ENCODE peak calls at places on chromosome 11, in four cellular contexts. One of them, this sample, is unnamed.

GRCh38 chr11:134587345-134587744 is 175.3 kb upstream of the B3GAT1 start:
- DNase-seq in gastrocnemius medialis: no peak
- DNase-seq in BJ: no peak
- DNase-seq in pancreas: no peak
- DNase-seq in this sample: no peak

GRCh38 chr11:20770421-20770935 is 101.1 kb downstream of the NELL1 start:
- DNase-seq in gastrocnemius medialis: no peak
- DNase-seq in BJ: no peak
- DNase-seq in pancreas: no peak
- DNase-seq in this sample: no peak

GRCh38 chr11:67664213-67664585 is 10.2 kb downstream of the ALDH3B2 start:
- DNase-seq in gastrocnemius medialis: no peak
- DNase-seq in BJ: no peak
- DNase-seq in pancreas: no peak
- DNase-seq in this sample: no peak

GRCh38 chr11:10322830-10323792 is 18.2 kb downstream of the ADM start:
- DNase-seq in gastrocnemius medialis: peak; percentile 49
- DNase-seq in BJ: peak; percentile 69
- DNase-seq in pancreas: peak; percentile 63
- DNase-seq in this sample: peak; percentile 53

GRCh38 chr11:75031224-75031753 is 42.6 kb downstream of the NEU3 start:
- DNase-seq in gastrocnemius medialis: no peak
- DNase-seq in BJ: peak; percentile 23
- DNase-seq in pancreas: no peak
- DNase-seq in this sample: no peak

GRCh38 chr11:104830080-104830479 is 68.2 kb downstream of the CASP12 start:
- DNase-seq in gastrocnemius medialis: no peak
- DNase-seq in BJ: peak; percentile 13
- DNase-seq in pancreas: no peak
- DNase-seq in this sample: no peak

GRCh38 chr11:113313601-113314000 is 782 bp upstream of the TTC12 start:
- DNase-seq in gastrocnemius medialis: no peak
- DNase-seq in BJ: no peak
- DNase-seq in pancreas: no peak
- DNase-seq in this sample: no peak

GRCh38 chr11:119417726-119418540 is 5.0 kb downstream of the THY1 start:
- DNase-seq in gastrocnemius medialis: no peak
- DNase-seq in BJ: peak; percentile 87
- DNase-seq in pancreas: no peak
- DNase-seq in this sample: no peak

GRCh38 chr11:69655479-69656394 is 14.8 kb downstream of the CCND1 start:
- DNase-seq in gastrocnemius medialis: peak; percentile 8
- DNase-seq in BJ: no peak
- DNase-seq in pancreas: no peak
- DNase-seq in this sample: no peak

GRCh38 chr11:108135845-108136599 is 14.7 kb downstream of the ACAT1 start:
- DNase-seq in gastrocnemius medialis: no peak
- DNase-seq in BJ: no peak
- DNase-seq in pancreas: no peak
- DNase-seq in this sample: no peak

GRCh38 chr11:94731921-94732601 is 36.1 kb upstream of the AMOTL1 start:
- DNase-seq in gastrocnemius medialis: peak; percentile 30
- DNase-seq in BJ: peak; percentile 75
- DNase-seq in pancreas: no peak
- DNase-seq in this sample: peak; percentile 17

GRCh38 chr11:6932150-6932549 is 5.9 kb downstream of the ZNF215 start:
- DNase-seq in gastrocnemius medialis: no peak
- DNase-seq in BJ: no peak
- DNase-seq in pancreas: no peak
- DNase-seq in this sample: no peak

GRCh38 chr11:112004389-112004788 is 20.8 kb upstream of the DLAT start:
- DNase-seq in gastrocnemius medialis: no peak
- DNase-seq in BJ: no peak
- DNase-seq in pancreas: no peak
- DNase-seq in this sample: no peak

GRCh38 chr11:114200351-114200750 is 95.8 kb upstream of the NNMT start:
- DNase-seq in gastrocnemius medialis: no peak
- DNase-seq in BJ: no peak
- DNase-seq in pancreas: no peak
- DNase-seq in this sample: no peak

GRCh38 chr11:1840780-1841480 is 2.1 kb downstream of the TNNI2 start:
- DNase-seq in gastrocnemius medialis: peak; percentile 21
- DNase-seq in BJ: no peak
- DNase-seq in pancreas: peak; percentile 51
- DNase-seq in this sample: peak; percentile 57

GRCh38 chr11:1382429-1382828 is 7.3 kb upstream of the BRSK2 start:
- DNase-seq in gastrocnemius medialis: no peak
- DNase-seq in BJ: no peak
- DNase-seq in pancreas: peak; percentile 48
- DNase-seq in this sample: peak; percentile 12

GRCh38 chr11:107708787-107709186 is 3.1 kb downstream of the SLN start:
- DNase-seq in gastrocnemius medialis: peak; percentile 71
- DNase-seq in BJ: no peak
- DNase-seq in pancreas: no peak
- DNase-seq in this sample: no peak

GRCh38 chr11:116517077-116517476 is 255.7 kb downstream of the BUD13 start:
- DNase-seq in gastrocnemius medialis: no peak
- DNase-seq in BJ: no peak
- DNase-seq in pancreas: no peak
- DNase-seq in this sample: no peak

GRCh38 chr11:9077164-9077563 is 14.2 kb downstream of the SCUBE2 start:
- DNase-seq in gastrocnemius medialis: no peak
- DNase-seq in BJ: no peak
- DNase-seq in pancreas: no peak
- DNase-seq in this sample: no peak

GRCh38 chr11:17013548-17014320 is 480 bp downstream of the PLEKHA7 start:
- DNase-seq in gastrocnemius medialis: no peak
- DNase-seq in BJ: no peak
- DNase-seq in pancreas: peak; percentile 68
- DNase-seq in this sample: peak; percentile 23

GRCh38 chr11:2927851-2928604 is 1.2 kb downstream of the PHLDA2 start:
- DNase-seq in gastrocnemius medialis: no peak
- DNase-seq in BJ: no peak
- DNase-seq in pancreas: peak; percentile 25
- DNase-seq in this sample: peak; percentile 18

DNA sequence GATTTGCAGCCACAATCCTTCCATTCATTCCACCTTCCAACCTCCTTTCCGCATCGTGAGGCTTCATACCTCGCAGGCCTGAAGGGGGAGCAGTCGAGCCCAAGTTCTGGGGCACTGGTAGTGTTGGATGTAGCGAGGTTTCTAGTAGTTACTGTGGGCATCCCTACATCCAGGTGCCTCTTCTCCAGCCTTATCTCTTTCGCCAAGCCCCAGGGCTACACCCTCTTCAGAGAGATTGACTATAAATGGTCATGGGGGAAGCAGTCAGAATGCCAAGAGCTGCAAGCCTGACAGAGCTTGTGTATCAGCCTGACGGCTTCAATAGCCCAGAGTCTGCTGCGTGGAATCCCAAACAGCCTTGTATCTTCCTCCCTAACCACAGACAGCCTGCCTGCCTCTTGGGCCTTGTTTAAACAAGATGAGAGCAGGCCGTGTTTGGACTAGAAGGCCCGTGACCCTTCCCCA is 28.9 kb downstream of the CLMP start:
- DNase-seq in gastrocnemius medialis: no peak
- DNase-seq in BJ: no peak
- DNase-seq in pancreas: no peak
- DNase-seq in this sample: no peak
- TF ChIP-seq CTCF in gastrocnemius medialis: no peak
- TF ChIP-seq CTCF in BJ: peak; percentile 66
- TF ChIP-seq CTCF in pancreas: peak; percentile 8
- TF ChIP-seq CTCF in this sample: no peak

GRCh38 chr11:125264091-125265022 is 99.8 kb downstream of the PKNOX2 start:
- DNase-seq in gastrocnemius medialis: no peak
- DNase-seq in BJ: no peak
- DNase-seq in pancreas: no peak
- DNase-seq in this sample: no peak
- TF ChIP-seq CTCF in gastrocnemius medialis: no peak
- TF ChIP-seq CTCF in BJ: no peak
- TF ChIP-seq CTCF in pancreas: no peak
- TF ChIP-seq CTCF in this sample: no peak

GRCh38 chr11:62678433-62678769 is 472 bp downstream of the UBXN1 start:
- DNase-seq in gastrocnemius medialis: no peak
- DNase-seq in BJ: no peak
- DNase-seq in pancreas: no peak
- DNase-seq in this sample: no peak

GRCh38 chr11:62678770-62679696 is at the start of gene UBXN1:
- DNase-seq in gastrocnemius medialis: peak; percentile 92
- DNase-seq in BJ: no peak
- DNase-seq in pancreas: peak; percentile 79
- DNase-seq in this sample: peak; percentile 94

GRCh38 chr11:62677160-62677559 is 1.7 kb downstream of the UBXN1 start:
- DNase-seq in gastrocnemius medialis: no peak
- DNase-seq in BJ: no peak
- DNase-seq in pancreas: no peak
- DNase-seq in this sample: no peak

GRCh38 chr11:62677709-62678108 is 1.2 kb downstream of the UBXN1 start:
- DNase-seq in gastrocnemius medialis: no peak
- DNase-seq in BJ: no peak
- DNase-seq in pancreas: no peak
- DNase-seq in this sample: no peak

GRCh38 chr11:62676698-62677097 is 2.2 kb downstream of the UBXN1 start:
- DNase-seq in gastrocnemius medialis: peak; percentile 38
- DNase-seq in BJ: no peak
- DNase-seq in pancreas: no peak
- DNase-seq in this sample: no peak
- TF ChIP-seq CTCF in gastrocnemius medialis: no peak
- TF ChIP-seq CTCF in BJ: no peak
- TF ChIP-seq CTCF in pancreas: no peak
- TF ChIP-seq CTCF in this sample: no peak

DNA sequence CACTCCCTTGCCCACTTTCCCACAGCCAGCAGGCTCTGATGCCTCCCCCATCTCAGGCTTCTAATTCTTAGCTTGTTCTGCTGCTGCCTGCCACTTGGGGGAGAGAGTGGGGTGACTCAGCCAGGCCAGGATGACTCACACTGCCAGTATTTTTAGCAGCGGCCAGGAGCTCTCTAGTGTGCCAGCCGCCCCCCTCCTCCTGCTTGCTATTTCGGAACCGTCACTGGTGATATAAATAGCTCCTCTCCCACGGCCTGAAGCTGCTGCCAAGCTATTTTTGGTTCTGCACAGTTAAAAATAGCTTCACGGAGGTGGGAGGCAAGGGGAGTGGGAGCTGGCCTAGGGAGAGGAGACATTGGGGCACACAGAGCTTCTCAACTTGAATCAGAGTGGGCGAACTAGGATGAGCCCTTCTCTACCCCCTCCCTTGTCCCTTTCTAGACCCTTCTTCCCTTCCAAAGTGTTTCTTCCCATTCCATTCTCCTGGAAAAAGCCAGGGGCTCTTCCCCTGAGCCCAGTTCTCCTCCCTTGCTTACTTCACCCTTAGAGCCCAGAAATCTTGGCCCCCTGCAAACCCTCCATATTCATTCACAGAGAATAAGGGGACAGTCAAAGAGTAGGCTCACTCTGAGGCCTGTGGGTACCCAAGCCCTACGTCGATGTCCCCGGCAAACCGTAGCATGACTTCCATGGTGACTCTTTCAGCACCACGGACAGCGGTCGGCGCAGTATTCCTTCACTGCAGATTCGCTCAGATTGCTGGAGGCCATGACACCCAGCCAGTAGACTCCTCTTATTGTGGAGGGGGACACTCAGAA is 2.5 kb upstream of the NPAS4 start:
- DNase-seq in gastrocnemius medialis: peak; percentile 95
- DNase-seq in BJ: peak; percentile 87
- DNase-seq in pancreas: peak; percentile 49
- DNase-seq in this sample: peak; percentile 93
- TF ChIP-seq CTCF in gastrocnemius medialis: peak; percentile 51
- TF ChIP-seq CTCF in BJ: peak; percentile 71
- TF ChIP-seq CTCF in pancreas: no peak
- TF ChIP-seq CTCF in this sample: peak; percentile 41

DNA sequence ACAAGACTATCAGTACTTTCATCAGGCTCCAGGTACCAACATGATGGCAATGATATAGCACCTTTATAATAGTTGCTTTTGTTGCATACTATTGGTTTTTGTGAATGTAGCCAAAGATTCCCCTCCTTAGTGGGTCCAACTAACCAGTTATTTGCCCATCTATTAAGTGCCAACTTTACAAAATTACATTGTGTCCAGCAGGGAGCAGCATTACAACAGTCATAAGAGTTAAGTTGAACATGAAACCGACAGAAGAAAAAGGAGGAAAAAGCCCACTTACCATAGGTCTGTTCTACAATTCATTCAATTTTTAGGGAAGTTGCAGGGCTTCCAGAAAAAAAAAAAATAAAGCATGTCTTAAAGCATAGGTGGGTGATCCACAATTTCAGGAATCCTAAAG is 21.6 kb downstream of the IMMP1L start:
- DNase-seq in gastrocnemius medialis: no peak
- DNase-seq in BJ: no peak
- DNase-seq in pancreas: no peak
- DNase-seq in this sample: no peak
- TF ChIP-seq CTCF in gastrocnemius medialis: no peak
- TF ChIP-seq CTCF in BJ: peak; percentile 46
- TF ChIP-seq CTCF in pancreas: peak; percentile 26
- TF ChIP-seq CTCF in this sample: peak; percentile 38

GRCh38 chr11:34633990-34634725 is 13.3 kb downstream of the EHF start:
- DNase-seq in gastrocnemius medialis: no peak
- DNase-seq in BJ: no peak
- DNase-seq in pancreas: no peak
- DNase-seq in this sample: no peak
- TF ChIP-seq CTCF in gastrocnemius medialis: no peak
- TF ChIP-seq CTCF in BJ: no peak
- TF ChIP-seq CTCF in pancreas: no peak
- TF ChIP-seq CTCF in this sample: no peak

GRCh38 chr11:118263694-118264567 is at the start of gene MPZL2:
- DNase-seq in gastrocnemius medialis: no peak
- DNase-seq in BJ: no peak
- DNase-seq in pancreas: peak; percentile 76
- DNase-seq in this sample: peak; percentile 15
- TF ChIP-seq CTCF in gastrocnemius medialis: no peak
- TF ChIP-seq CTCF in BJ: no peak
- TF ChIP-seq CTCF in pancreas: no peak
- TF ChIP-seq CTCF in this sample: no peak